ENCODE peak calls at places on chromosomes 5 and 9, in four cellular contexts. D is A172, O is NCI-H2107, X is ureter. M is an unnamed sample.

GRCh38 chr5:124902097-124902821 is 155.8 kb upstream of the ZNF608 start:
- DNase-seq in O (no peak), X (no peak), D (peak; percentile 46), M (no peak)

GRCh38 chr5:138824516-138824915 is 50.6 kb downstream of the LRRTM2 start:
- DNase-seq in D (no peak), X (no peak), O (no peak), M (no peak)

GRCh38 chr9:12014488-12014887 is 678.7 kb upstream of the TYRP1 start:
- DNase-seq in X (no peak), D (no peak), O (no peak), M (no peak)

GRCh38 chr5:39427225-39427624 is 2.4 kb upstream of the DAB2 start:
- DNase-seq in D (peak; percentile 37), O (no peak), X (no peak), M (no peak)

GRCh38 chr9:133934512-133935221 is 57.5 kb downstream of the VAV2 start:
- DNase-seq in O (no peak), X (no peak), D (no peak), M (no peak)

GRCh38 chr5:161030219-161030618 is 178.2 kb upstream of the ATP10B start:
- DNase-seq in D (no peak), X (no peak), O (no peak), M (no peak)

GRCh38 chr5:126263567-126264173 is 159.5 kb upstream of the GRAMD2B start:
- DNase-seq in X (no peak), D (no peak), O (no peak), M (no peak)

GRCh38 chr5:3394046-3394597 is 201.5 kb upstream of the IRX1 start:
- DNase-seq in O (no peak), D (no peak), X (no peak), M (no peak)

GRCh38 chr5:91401175-91401574 is 18.1 kb upstream of the ARRDC3 start:
- DNase-seq in X (no peak), D (no peak), O (no peak), M (no peak)

GRCh38 chr9:7640205-7640604 is 159.4 kb downstream of the DMAC1 start:
- DNase-seq in D (no peak), O (no peak), X (no peak), M (no peak)

GRCh38 chr9:87324613-87325194 is 173.0 kb upstream of the DAPK1 start:
- DNase-seq in X (no peak), O (peak; percentile 2), D (peak; percentile 59), M (no peak)

GRCh38 chr5:180628827-180629702 is 20.3 kb downstream of the FLT4 start:
- DNase-seq in X (no peak), O (no peak), D (no peak), M (no peak)

GRCh38 chr5:108321341-108321740 is 60.6 kb downstream of the FBXL17 start:
- DNase-seq in D (no peak), O (no peak), X (no peak), M (no peak)

GRCh38 chr5:61052870-61053269 is 107.9 kb downstream of the NDUFAF2 start:
- DNase-seq in O (no peak), D (peak; percentile 93), X (no peak), M (no peak)

GRCh38 chr9:7171461-7171860 is 413.7 kb downstream of the KDM4C start:
- DNase-seq in D (no peak), X (no peak), O (no peak), M (no peak)

GRCh38 chr9:93265972-93266371 is 82.0 kb downstream of the WNK2 start:
- DNase-seq in O (no peak), X (no peak), D (no peak), M (no peak)

GRCh38 chr9:134377143-134377484 is 50.9 kb downstream of the RXRA start:
- DNase-seq in D (no peak), X (no peak), O (no peak), M (no peak)

GRCh38 chr5:7325975-7326911 is 69.7 kb upstream of the ADCY2 start:
- DNase-seq in X (no peak), D (no peak), O (no peak), M (no peak)

GRCh38 chr9:85543196-85543595 is 198.6 kb downstream of the AGTPBP1 start:
- DNase-seq in O (no peak), D (no peak), X (no peak), M (no peak)

GRCh38 chr5:108418172-108418571 is 36.3 kb upstream of the FBXL17 start:
- DNase-seq in O (no peak), D (no peak), X (no peak), M (no peak)

GRCh38 chr5:115565233-115565632 is 20.7 kb upstream of the FEM1C start:
- DNase-seq in O (no peak), X (no peak), D (no peak), M (no peak)

GRCh38 chr5:65856520-65856919 is 69.9 kb upstream of the ERBIN start:
- DNase-seq in O (no peak), X (no peak), D (no peak), M (no peak)

GRCh38 chr5:58318468-58318867 is 141.4 kb downstream of the PLK2 start:
- DNase-seq in D (peak; percentile 78), O (no peak), X (no peak), M (no peak)

GRCh38 chr9:91156451-91157234 is 205.1 kb downstream of the AUH start:
- DNase-seq in D (no peak), O (no peak), X (no peak), M (no peak)

GRCh38 chr5:4083591-4084337 is 488.1 kb downstream of the IRX1 start:
- DNase-seq in O (no peak), X (no peak), D (no peak), M (no peak)

GRCh38 chr5:133977161-133977787 is 8.8 kb upstream of the C5orf15 start:
- DNase-seq in O (no peak), D (peak; percentile 45), X (no peak), M (no peak)

GRCh38 chr9:127626752-127627493 is 14.8 kb downstream of the STXBP1 start:
- DNase-seq in D (peak; percentile 58), O (no peak), X (no peak), M (no peak)

GRCh38 chr9:119698535-119698934 is 329.3 kb upstream of the BRINP1 start:
- DNase-seq in D (no peak), O (no peak), X (no peak), M (no peak)

GRCh38 chr5:179553875-179554274 is 3.5 kb downstream of the RUFY1 start:
- DNase-seq in O (no peak), D (peak; percentile 87), X (no peak), M (no peak)

GRCh38 chr5:137604348-137605095 is 105.4 kb upstream of the SPOCK1 start:
- DNase-seq in D (no peak), X (no peak), O (no peak), M (no peak)

GRCh38 chr5:133460172-133460758 is 152.1 kb downstream of the FSTL4 start:
- DNase-seq in X (no peak), O (no peak), D (peak; percentile 32), M (peak; percentile 62)

GRCh38 chr9:79858509-79858908 is 286.7 kb downstream of the TLE4 start:
- DNase-seq in D (peak; percentile 96), O (peak; percentile 1), X (no peak), M (no peak)

GRCh38 chr9:127308559-127309429 is 44.2 kb downstream of the GARNL3 start:
- DNase-seq in X (no peak), D (no peak), O (no peak), M (no peak)

GRCh38 chr5:63263409-63263808 is 684.8 kb downstream of the LRRC70 start:
- DNase-seq in X (no peak), D (no peak), O (no peak), M (no peak)

GRCh38 chr5:138702166-138702826 is 50.9 kb upstream of the CTNNA1 start:
- DNase-seq in X (no peak), O (no peak), D (no peak), M (no peak)

GRCh38 chr5:145293716-145294115 is 541.4 kb downstream of the PRELID2 start:
- DNase-seq in O (no peak), X (no peak), D (no peak), M (no peak)